ENCODE peak calls at places on chromosomes 1 and 21, in four cellular contexts. One of them, this sample, is unnamed.

GRCh38 chr1:904271-904950 is 19.3 kb upstream of the SAMD11 start:
- DNase-seq in fibroblast of lung: peak
- DNase-seq in WTC11: peak
- DNase-seq in activated CD4-positive, CD25-positive, alpha-beta regulatory T cell treated with anti-CD3 and anti-CD28 coated beads, Interleukin-2, amount 50 U/mL, for 16 hours: peak
- DNase-seq in this sample: peak

GRCh38 chr1:29515188-29515955 is 279.1 kb downstream of the PTPRU start:
- DNase-seq in fibroblast of lung: no peak
- DNase-seq in WTC11: no peak
- DNase-seq in activated CD4-positive, CD25-positive, alpha-beta regulatory T cell treated with anti-CD3 and anti-CD28 coated beads, Interleukin-2, amount 50 U/mL, for 16 hours: no peak
- DNase-seq in this sample: no peak

GRCh38 chr1:14724697-14725096 is 126.2 kb downstream of the KAZN start:
- DNase-seq in fibroblast of lung: no peak
- DNase-seq in WTC11: no peak
- DNase-seq in activated CD4-positive, CD25-positive, alpha-beta regulatory T cell treated with anti-CD3 and anti-CD28 coated beads, Interleukin-2, amount 50 U/mL, for 16 hours: no peak
- DNase-seq in this sample: no peak

GRCh38 chr21:18741954-18742353 is 338.4 kb upstream of the TMPRSS15 start:
- DNase-seq in fibroblast of lung: no peak
- DNase-seq in WTC11: no peak
- DNase-seq in activated CD4-positive, CD25-positive, alpha-beta regulatory T cell treated with anti-CD3 and anti-CD28 coated beads, Interleukin-2, amount 50 U/mL, for 16 hours: no peak
- DNase-seq in this sample: no peak

GRCh38 chr1:30684881-30685795 is 38.2 kb downstream of the MATN1 start:
- DNase-seq in fibroblast of lung: no peak
- DNase-seq in WTC11: peak
- DNase-seq in activated CD4-positive, CD25-positive, alpha-beta regulatory T cell treated with anti-CD3 and anti-CD28 coated beads, Interleukin-2, amount 50 U/mL, for 16 hours: no peak
- DNase-seq in this sample: no peak

GRCh38 chr1:24932284-24932683 is 2.2 kb upstream of the RUNX3 start:
- DNase-seq in fibroblast of lung: no peak
- DNase-seq in WTC11: peak
- DNase-seq in activated CD4-positive, CD25-positive, alpha-beta regulatory T cell treated with anti-CD3 and anti-CD28 coated beads, Interleukin-2, amount 50 U/mL, for 16 hours: no peak
- DNase-seq in this sample: no peak

GRCh38 chr1:181131255-181131901 is 42.9 kb downstream of the IER5 start:
- DNase-seq in fibroblast of lung: no peak
- DNase-seq in WTC11: no peak
- DNase-seq in activated CD4-positive, CD25-positive, alpha-beta regulatory T cell treated with anti-CD3 and anti-CD28 coated beads, Interleukin-2, amount 50 U/mL, for 16 hours: no peak
- DNase-seq in this sample: no peak

GRCh38 chr1:203039609-203040517 is 13.6 kb downstream of the PPFIA4 start:
- DNase-seq in fibroblast of lung: no peak
- DNase-seq in WTC11: peak
- DNase-seq in activated CD4-positive, CD25-positive, alpha-beta regulatory T cell treated with anti-CD3 and anti-CD28 coated beads, Interleukin-2, amount 50 U/mL, for 16 hours: no peak
- DNase-seq in this sample: peak

GRCh38 chr1:27523666-27524020 is 33.7 kb upstream of the WASF2 start:
- DNase-seq in fibroblast of lung: no peak
- DNase-seq in WTC11: no peak
- DNase-seq in activated CD4-positive, CD25-positive, alpha-beta regulatory T cell treated with anti-CD3 and anti-CD28 coated beads, Interleukin-2, amount 50 U/mL, for 16 hours: no peak
- DNase-seq in this sample: no peak

GRCh38 chr1:23273450-23274133 is 56.3 kb upstream of the HTR1D start:
- DNase-seq in fibroblast of lung: peak
- DNase-seq in WTC11: no peak
- DNase-seq in activated CD4-positive, CD25-positive, alpha-beta regulatory T cell treated with anti-CD3 and anti-CD28 coated beads, Interleukin-2, amount 50 U/mL, for 16 hours: no peak
- DNase-seq in this sample: peak

GRCh38 chr1:180173451-180173850 is 18.8 kb downstream of the QSOX1 start:
- DNase-seq in fibroblast of lung: no peak
- DNase-seq in WTC11: no peak
- DNase-seq in activated CD4-positive, CD25-positive, alpha-beta regulatory T cell treated with anti-CD3 and anti-CD28 coated beads, Interleukin-2, amount 50 U/mL, for 16 hours: no peak
- DNase-seq in this sample: no peak

GRCh38 chr1:77218477-77219165 is 609 bp downstream of the PIGK start:
- DNase-seq in fibroblast of lung: peak
- DNase-seq in WTC11: no peak
- DNase-seq in activated CD4-positive, CD25-positive, alpha-beta regulatory T cell treated with anti-CD3 and anti-CD28 coated beads, Interleukin-2, amount 50 U/mL, for 16 hours: no peak
- DNase-seq in this sample: peak

GRCh38 chr1:184289825-184290550 is 96.8 kb upstream of the C1orf21 start:
- DNase-seq in fibroblast of lung: no peak
- DNase-seq in WTC11: no peak
- DNase-seq in activated CD4-positive, CD25-positive, alpha-beta regulatory T cell treated with anti-CD3 and anti-CD28 coated beads, Interleukin-2, amount 50 U/mL, for 16 hours: no peak
- DNase-seq in this sample: no peak

GRCh38 chr1:36258960-36259344 is 34.7 kb downstream of the THRAP3 start:
- DNase-seq in fibroblast of lung: peak
- DNase-seq in WTC11: no peak
- DNase-seq in activated CD4-positive, CD25-positive, alpha-beta regulatory T cell treated with anti-CD3 and anti-CD28 coated beads, Interleukin-2, amount 50 U/mL, for 16 hours: no peak
- DNase-seq in this sample: no peak

GRCh38 chr1:211381481-211382181 is 55.0 kb downstream of the TRAF5 start:
- DNase-seq in fibroblast of lung: no peak
- DNase-seq in WTC11: no peak
- DNase-seq in activated CD4-positive, CD25-positive, alpha-beta regulatory T cell treated with anti-CD3 and anti-CD28 coated beads, Interleukin-2, amount 50 U/mL, for 16 hours: no peak
- DNase-seq in this sample: no peak

GRCh38 chr1:232380556-232380955 is 249.4 kb downstream of the SIPA1L2 start:
- DNase-seq in fibroblast of lung: no peak
- DNase-seq in WTC11: no peak
- DNase-seq in activated CD4-positive, CD25-positive, alpha-beta regulatory T cell treated with anti-CD3 and anti-CD28 coated beads, Interleukin-2, amount 50 U/mL, for 16 hours: no peak
- DNase-seq in this sample: no peak

GRCh38 chr1:92993581-92993980 is 32.3 kb upstream of the DIPK1A start:
- DNase-seq in fibroblast of lung: no peak
- DNase-seq in WTC11: no peak
- DNase-seq in activated CD4-positive, CD25-positive, alpha-beta regulatory T cell treated with anti-CD3 and anti-CD28 coated beads, Interleukin-2, amount 50 U/mL, for 16 hours: no peak
- DNase-seq in this sample: no peak

GRCh38 chr1:224264321-224264720 is 65.7 kb downstream of the NVL start:
- DNase-seq in fibroblast of lung: no peak
- DNase-seq in WTC11: no peak
- DNase-seq in activated CD4-positive, CD25-positive, alpha-beta regulatory T cell treated with anti-CD3 and anti-CD28 coated beads, Interleukin-2, amount 50 U/mL, for 16 hours: no peak
- DNase-seq in this sample: no peak

GRCh38 chr1:179016694-179017382 is 8.9 kb upstream of the FAM20B start:
- DNase-seq in fibroblast of lung: peak
- DNase-seq in WTC11: no peak
- DNase-seq in activated CD4-positive, CD25-positive, alpha-beta regulatory T cell treated with anti-CD3 and anti-CD28 coated beads, Interleukin-2, amount 50 U/mL, for 16 hours: no peak
- DNase-seq in this sample: peak

GRCh38 chr1:35930593-35931423 is at the start of gene AGO3:
- DNase-seq in fibroblast of lung: peak
- DNase-seq in WTC11: peak
- DNase-seq in activated CD4-positive, CD25-positive, alpha-beta regulatory T cell treated with anti-CD3 and anti-CD28 coated beads, Interleukin-2, amount 50 U/mL, for 16 hours: peak
- DNase-seq in this sample: peak

GRCh38 chr1:22794691-22795090 is 84.1 kb downstream of the EPHB2 start:
- DNase-seq in fibroblast of lung: peak
- DNase-seq in WTC11: no peak
- DNase-seq in activated CD4-positive, CD25-positive, alpha-beta regulatory T cell treated with anti-CD3 and anti-CD28 coated beads, Interleukin-2, amount 50 U/mL, for 16 hours: no peak
- DNase-seq in this sample: peak

GRCh38 chr1:22418852-22419480 is 32.7 kb upstream of the ZBTB40 start:
- DNase-seq in fibroblast of lung: no peak
- DNase-seq in WTC11: no peak
- DNase-seq in activated CD4-positive, CD25-positive, alpha-beta regulatory T cell treated with anti-CD3 and anti-CD28 coated beads, Interleukin-2, amount 50 U/mL, for 16 hours: no peak
- DNase-seq in this sample: peak

GRCh38 chr21:45080639-45081414 is 6.4 kb downstream of the ADARB1 start:
- DNase-seq in fibroblast of lung: peak
- DNase-seq in WTC11: no peak
- DNase-seq in activated CD4-positive, CD25-positive, alpha-beta regulatory T cell treated with anti-CD3 and anti-CD28 coated beads, Interleukin-2, amount 50 U/mL, for 16 hours: no peak
- DNase-seq in this sample: peak

GRCh38 chr1:114112775-114113174 is 40.9 kb downstream of the SYT6 start:
- DNase-seq in fibroblast of lung: no peak
- DNase-seq in WTC11: no peak
- DNase-seq in activated CD4-positive, CD25-positive, alpha-beta regulatory T cell treated with anti-CD3 and anti-CD28 coated beads, Interleukin-2, amount 50 U/mL, for 16 hours: no peak
- DNase-seq in this sample: no peak

GRCh38 chr1:172720325-172720724 is 61.4 kb downstream of the FASLG start:
- DNase-seq in fibroblast of lung: no peak
- DNase-seq in WTC11: peak
- DNase-seq in activated CD4-positive, CD25-positive, alpha-beta regulatory T cell treated with anti-CD3 and anti-CD28 coated beads, Interleukin-2, amount 50 U/mL, for 16 hours: no peak
- DNase-seq in this sample: no peak

GRCh38 chr21:14545906-14546480 is at the start of gene SAMSN1:
- DNase-seq in fibroblast of lung: no peak
- DNase-seq in WTC11: no peak
- DNase-seq in activated CD4-positive, CD25-positive, alpha-beta regulatory T cell treated with anti-CD3 and anti-CD28 coated beads, Interleukin-2, amount 50 U/mL, for 16 hours: peak
- DNase-seq in this sample: no peak

GRCh38 chr21:21712761-21713558 is 714.8 kb downstream of the NCAM2 start:
- DNase-seq in fibroblast of lung: peak
- DNase-seq in WTC11: no peak
- DNase-seq in activated CD4-positive, CD25-positive, alpha-beta regulatory T cell treated with anti-CD3 and anti-CD28 coated beads, Interleukin-2, amount 50 U/mL, for 16 hours: no peak
- DNase-seq in this sample: peak